ENCODE peak calls at places on chromosome 13, in nine cellular contexts. One of them, this sample, is unnamed.

GRCh38 chr13:95710313-95710712 is 33.4 kb downstream of the DNAJC3 start:
- DNase-seq in HCT116: no peak
- DNase-seq in body of pancreas: no peak
- DNase-seq in NB4: no peak
- DNase-seq in breast epithelium: no peak
- DNase-seq in adrenal gland: no peak
- DNase-seq in testis: no peak
- DNase-seq in IMR-90: peak
- DNase-seq in heart left ventricle: no peak
- DNase-seq in this sample: no peak

GRCh38 chr13:45305079-45305478 is 35.9 kb downstream of the TPT1 start:
- DNase-seq in IMR-90: no peak
- DNase-seq in heart left ventricle: no peak
- DNase-seq in HCT116: no peak
- DNase-seq in NB4: no peak
- DNase-seq in adrenal gland: no peak
- DNase-seq in body of pancreas: no peak
- DNase-seq in testis: no peak
- DNase-seq in breast epithelium: no peak
- DNase-seq in this sample: no peak

GRCh38 chr13:40503966-40504591 is 162.4 kb downstream of the FOXO1 start:
- DNase-seq in adrenal gland: no peak
- DNase-seq in body of pancreas: no peak
- DNase-seq in breast epithelium: peak
- DNase-seq in heart left ventricle: no peak
- DNase-seq in NB4: no peak
- DNase-seq in testis: no peak
- DNase-seq in IMR-90: peak
- DNase-seq in HCT116: no peak
- DNase-seq in this sample: no peak

GRCh38 chr13:101751488-101751887 is 299.0 kb downstream of the ITGBL1 start:
- DNase-seq in body of pancreas: no peak
- DNase-seq in heart left ventricle: no peak
- DNase-seq in breast epithelium: no peak
- DNase-seq in HCT116: no peak
- DNase-seq in IMR-90: peak
- DNase-seq in adrenal gland: no peak
- DNase-seq in testis: no peak
- DNase-seq in NB4: peak
- DNase-seq in this sample: no peak

GRCh38 chr13:40164137-40164536 is 502.3 kb downstream of the FOXO1 start:
- DNase-seq in adrenal gland: no peak
- DNase-seq in testis: no peak
- DNase-seq in breast epithelium: no peak
- DNase-seq in IMR-90: no peak
- DNase-seq in heart left ventricle: no peak
- DNase-seq in body of pancreas: no peak
- DNase-seq in NB4: peak
- DNase-seq in HCT116: no peak
- DNase-seq in this sample: no peak

GRCh38 chr13:38900188-38900587 is 90.4 kb downstream of the STOML3 start:
- DNase-seq in NB4: peak
- DNase-seq in HCT116: no peak
- DNase-seq in breast epithelium: no peak
- DNase-seq in body of pancreas: no peak
- DNase-seq in IMR-90: no peak
- DNase-seq in testis: no peak
- DNase-seq in adrenal gland: no peak
- DNase-seq in heart left ventricle: no peak
- DNase-seq in this sample: no peak

GRCh38 chr13:29969286-29969685 is 118.9 kb upstream of the UBL3 start:
- DNase-seq in body of pancreas: no peak
- DNase-seq in adrenal gland: no peak
- DNase-seq in HCT116: no peak
- DNase-seq in IMR-90: peak
- DNase-seq in NB4: no peak
- DNase-seq in heart left ventricle: no peak
- DNase-seq in breast epithelium: no peak
- DNase-seq in testis: no peak
- DNase-seq in this sample: no peak

GRCh38 chr13:73782781-73783180 is 351.4 kb downstream of the KLF12 start:
- DNase-seq in IMR-90: peak
- DNase-seq in breast epithelium: no peak
- DNase-seq in HCT116: no peak
- DNase-seq in testis: no peak
- DNase-seq in heart left ventricle: no peak
- DNase-seq in body of pancreas: no peak
- DNase-seq in NB4: no peak
- DNase-seq in adrenal gland: no peak
- DNase-seq in this sample: no peak

GRCh38 chr13:41196620-41197019 is 2.3 kb upstream of the KBTBD7 start:
- DNase-seq in testis: no peak
- DNase-seq in body of pancreas: no peak
- DNase-seq in heart left ventricle: no peak
- DNase-seq in HCT116: no peak
- DNase-seq in IMR-90: no peak
- DNase-seq in breast epithelium: no peak
- DNase-seq in NB4: peak
- DNase-seq in adrenal gland: no peak
- DNase-seq in this sample: no peak

GRCh38 chr13:110399801-110400200 is 92.7 kb downstream of the COL4A2 start:
- DNase-seq in HCT116: no peak
- DNase-seq in testis: no peak
- DNase-seq in breast epithelium: no peak
- DNase-seq in heart left ventricle: no peak
- DNase-seq in adrenal gland: no peak
- DNase-seq in body of pancreas: no peak
- DNase-seq in IMR-90: peak
- DNase-seq in NB4: no peak
- DNase-seq in this sample: no peak

GRCh38 chr13:27923794-27924528 is 4.2 kb downstream of the PDX1 start:
- DNase-seq in IMR-90: no peak
- DNase-seq in testis: peak
- DNase-seq in adrenal gland: no peak
- DNase-seq in breast epithelium: no peak
- DNase-seq in body of pancreas: peak
- DNase-seq in NB4: no peak
- DNase-seq in heart left ventricle: no peak
- DNase-seq in HCT116: no peak
- DNase-seq in this sample: no peak

GRCh38 chr13:60351326-60351725 is 45.7 kb upstream of the TDRD3 start:
- DNase-seq in breast epithelium: no peak
- DNase-seq in testis: peak
- DNase-seq in HCT116: no peak
- DNase-seq in adrenal gland: no peak
- DNase-seq in body of pancreas: no peak
- DNase-seq in IMR-90: peak
- DNase-seq in heart left ventricle: no peak
- DNase-seq in NB4: no peak
- DNase-seq in this sample: no peak

GRCh38 chr13:60351816-60352215 is 45.2 kb upstream of the TDRD3 start:
- DNase-seq in adrenal gland: no peak
- DNase-seq in HCT116: no peak
- DNase-seq in testis: no peak
- DNase-seq in heart left ventricle: no peak
- DNase-seq in body of pancreas: no peak
- DNase-seq in breast epithelium: no peak
- DNase-seq in NB4: no peak
- DNase-seq in IMR-90: no peak
- DNase-seq in this sample: no peak

GRCh38 chr13:60356970-60357369 is 40.0 kb upstream of the TDRD3 start:
- DNase-seq in adrenal gland: no peak
- DNase-seq in HCT116: no peak
- DNase-seq in NB4: no peak
- DNase-seq in IMR-90: no peak
- DNase-seq in body of pancreas: no peak
- DNase-seq in testis: no peak
- DNase-seq in heart left ventricle: no peak
- DNase-seq in breast epithelium: no peak
- DNase-seq in this sample: no peak

GRCh38 chr13:60348097-60348496 is 48.9 kb upstream of the TDRD3 start:
- DNase-seq in testis: no peak
- DNase-seq in HCT116: no peak
- DNase-seq in adrenal gland: no peak
- DNase-seq in body of pancreas: peak
- DNase-seq in breast epithelium: no peak
- DNase-seq in NB4: no peak
- DNase-seq in heart left ventricle: no peak
- DNase-seq in IMR-90: no peak
- DNase-seq in this sample: no peak

GRCh38 chr13:60352644-60353043 is 44.4 kb upstream of the TDRD3 start:
- DNase-seq in breast epithelium: no peak
- DNase-seq in heart left ventricle: no peak
- DNase-seq in NB4: no peak
- DNase-seq in IMR-90: no peak
- DNase-seq in testis: no peak
- DNase-seq in body of pancreas: no peak
- DNase-seq in HCT116: no peak
- DNase-seq in adrenal gland: no peak
- DNase-seq in this sample: no peak
- TF ChIP-seq POLR2A in breast epithelium: no peak
- TF ChIP-seq POLR2A in heart left ventricle: no peak
- TF ChIP-seq POLR2A in NB4: no peak
- TF ChIP-seq POLR2A in IMR-90: no peak
- TF ChIP-seq POLR2A in testis: no peak
- TF ChIP-seq POLR2A in body of pancreas: no peak
- TF ChIP-seq POLR2A in HCT116: no peak
- TF ChIP-seq POLR2A in adrenal gland: no peak
- TF ChIP-seq POLR2A in this sample: no peak

DNA sequence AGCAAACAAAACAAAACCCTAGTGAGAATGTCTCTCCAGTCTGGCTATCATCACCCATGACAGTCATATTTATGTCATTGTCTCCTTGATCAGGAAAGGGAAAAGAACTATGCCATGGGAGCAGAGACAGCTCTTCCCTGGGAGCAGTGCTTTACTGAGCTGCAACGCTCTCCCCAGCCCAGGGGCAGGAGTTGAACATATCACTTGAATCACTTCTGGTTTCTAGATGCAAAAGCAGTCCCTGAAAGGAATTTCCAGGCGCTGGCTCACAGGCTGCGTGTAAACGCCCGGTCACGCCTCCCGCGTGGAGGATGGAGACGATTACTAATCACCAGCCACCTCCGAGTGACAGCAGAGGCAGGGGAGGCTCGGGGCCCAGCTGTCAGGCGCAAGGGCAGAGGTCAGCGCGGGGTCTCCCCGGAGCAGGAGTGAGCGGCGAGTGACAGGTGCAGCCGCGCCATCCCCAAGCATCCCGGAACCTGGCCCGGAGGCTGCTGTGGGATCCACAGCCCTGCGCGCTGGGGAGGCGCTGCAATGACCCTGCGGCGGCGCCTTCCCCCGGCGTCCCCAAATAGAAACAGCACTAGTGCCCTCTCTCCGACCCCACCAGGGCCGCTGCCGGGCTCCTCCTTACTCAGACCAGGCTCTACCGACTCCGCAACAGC is 23.5 kb upstream of the DCLK1 start:
- DNase-seq in adrenal gland: no peak
- DNase-seq in NB4: no peak
- DNase-seq in HCT116: no peak
- DNase-seq in IMR-90: no peak
- DNase-seq in body of pancreas: no peak
- DNase-seq in heart left ventricle: peak
- DNase-seq in breast epithelium: no peak
- DNase-seq in testis: peak
- DNase-seq in this sample: peak
- H3K4me3 ChIP-seq in adrenal gland: no peak
- H3K4me3 ChIP-seq in NB4: no peak
- H3K4me3 ChIP-seq in HCT116: no peak
- H3K4me3 ChIP-seq in IMR-90: no peak
- H3K4me3 ChIP-seq in body of pancreas: no peak
- H3K4me3 ChIP-seq in heart left ventricle: peak
- H3K4me3 ChIP-seq in breast epithelium: peak
- H3K4me3 ChIP-seq in testis: peak
- H3K4me3 ChIP-seq in this sample: no peak

DNA sequence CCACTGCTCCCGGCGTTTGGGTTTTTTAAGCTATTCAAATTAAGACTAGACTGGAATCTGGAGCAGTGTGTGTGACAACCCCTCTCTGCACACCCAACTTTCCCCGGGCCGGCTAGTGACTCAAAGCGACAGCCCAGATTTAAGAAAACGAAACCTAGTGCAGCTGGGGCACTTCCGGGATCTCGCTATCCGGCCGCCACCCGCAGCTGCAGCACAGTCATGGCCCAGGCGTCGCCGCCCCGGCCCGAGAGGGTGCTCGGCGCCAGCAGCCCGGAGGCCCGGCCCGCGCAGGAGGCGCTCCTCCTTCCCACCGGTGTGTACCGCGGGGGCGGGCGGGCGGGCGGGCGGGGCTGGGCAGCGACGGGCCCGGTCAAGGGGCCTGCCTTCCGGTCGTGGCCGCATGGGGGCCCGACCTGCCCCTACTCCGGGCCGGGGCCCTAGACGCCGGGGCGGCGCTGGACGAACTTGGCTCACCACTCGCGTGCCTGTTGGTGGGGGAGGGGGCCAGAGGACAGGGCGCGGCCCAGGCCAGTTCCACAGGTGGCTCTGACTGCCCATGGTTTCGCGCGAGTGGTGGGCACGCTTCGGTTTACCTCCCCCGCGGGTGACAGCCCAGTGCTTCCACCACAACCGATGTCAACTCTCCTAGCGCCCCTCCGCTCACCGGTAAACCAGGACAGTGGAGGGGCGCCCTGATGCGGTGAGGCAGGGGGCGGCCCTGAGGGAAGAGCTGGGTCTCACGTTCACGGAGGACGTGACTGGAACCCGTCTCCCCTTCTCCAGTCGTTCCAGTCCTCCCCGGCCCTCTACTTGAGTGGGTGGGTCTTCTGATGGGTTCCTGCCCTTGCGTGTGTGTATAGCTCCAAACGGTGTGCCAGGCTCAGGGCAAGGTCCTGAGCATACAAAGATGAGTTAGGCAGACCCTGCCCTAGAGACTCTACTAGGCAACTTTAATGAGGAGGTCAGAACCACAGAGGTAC is at the start of gene PHF11:
- DNase-seq in breast epithelium: peak
- DNase-seq in HCT116: no peak
- DNase-seq in heart left ventricle: peak
- DNase-seq in IMR-90: peak
- DNase-seq in testis: peak
- DNase-seq in NB4: peak
- DNase-seq in adrenal gland: peak
- DNase-seq in body of pancreas: peak
- DNase-seq in this sample: peak
- TF ChIP-seq POLR2A in breast epithelium: no peak
- TF ChIP-seq POLR2A in HCT116: no peak
- TF ChIP-seq POLR2A in heart left ventricle: peak
- TF ChIP-seq POLR2A in IMR-90: peak
- TF ChIP-seq POLR2A in testis: no peak
- TF ChIP-seq POLR2A in NB4: peak
- TF ChIP-seq POLR2A in adrenal gland: peak
- TF ChIP-seq POLR2A in body of pancreas: peak
- TF ChIP-seq POLR2A in this sample: peak

DNA sequence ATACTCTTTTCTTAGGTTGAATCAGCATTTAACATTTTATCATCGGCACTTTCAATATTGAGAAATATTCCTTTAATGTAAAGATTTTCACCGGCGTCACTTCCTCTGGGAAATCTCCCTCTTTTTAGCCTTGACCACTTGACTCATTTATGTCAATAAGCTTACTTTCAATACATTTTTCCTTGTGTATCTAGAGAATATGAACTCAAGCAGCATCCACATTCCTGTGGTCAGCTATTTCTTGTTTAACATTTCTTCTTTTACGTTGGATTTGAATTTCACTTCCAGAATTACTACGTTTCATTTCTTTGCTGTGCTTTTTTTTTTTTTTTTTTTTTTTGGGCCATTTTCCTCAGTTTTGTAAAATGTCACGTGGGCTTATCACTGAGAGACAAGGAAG is 271.2 kb upstream of the HTR2A start:
- DNase-seq in body of pancreas: no peak
- DNase-seq in adrenal gland: no peak
- DNase-seq in breast epithelium: no peak
- DNase-seq in testis: no peak
- DNase-seq in IMR-90: peak
- DNase-seq in heart left ventricle: no peak
- DNase-seq in HCT116: no peak
- DNase-seq in NB4: no peak
- DNase-seq in this sample: no peak
- H3K4me3 ChIP-seq in body of pancreas: no peak
- H3K4me3 ChIP-seq in adrenal gland: no peak
- H3K4me3 ChIP-seq in breast epithelium: no peak
- H3K4me3 ChIP-seq in testis: no peak
- H3K4me3 ChIP-seq in IMR-90: no peak
- H3K4me3 ChIP-seq in heart left ventricle: no peak
- H3K4me3 ChIP-seq in HCT116: no peak
- H3K4me3 ChIP-seq in NB4: no peak
- H3K4me3 ChIP-seq in this sample: no peak

This sample was measured in Peyer's patch.